ENCODE peak calls at places on chromosomes 5 and 9, in five cellular contexts. V is SJSA1; G is stimulated activated naive CD8-positive, alpha-beta T cell treated with anti-CD3 and anti-CD28 coated beads, Interleukin-15, amount 100 ng/mL, for 72 hours; D is iris pigment epithelial cell; M is activated T-helper 1 cell treated with anti-CD3 and anti-CD28 coated beads, Interleukin-12 subunit alpha, Interleukin-12 subunit beta, Interleukin-2, Interleukin-4 antibody, amounts not matched to agents 30 ng/mL and 10 ng/mL and 1 ng/mL, durations not matched to agents 14 hours and 24 hours and 36 hours. A is an unnamed sample.

GRCh38 chr5:131965826-131966415 is 20.5 kb upstream of the MEIKIN start:
- DNase-seq in G (no peak), M (no peak), D (no peak), V (no peak), A (no peak)

GRCh38 chr9:4382722-4383317 is 83.0 kb upstream of the GLIS3 start:
- DNase-seq in D (peak), M (no peak), V (no peak), G (no peak), A (peak)

GRCh38 chr9:76322810-76323209 is 71.4 kb downstream of the RFK start:
- DNase-seq in M (no peak), D (no peak), V (peak), G (no peak), A (no peak)

GRCh38 chr9:136544549-136545064 is 1.2 kb downstream of the NOTCH1 start:
- DNase-seq in V (no peak), G (peak), D (peak), M (peak), A (no peak)

GRCh38 chr9:129111143-129111761 is at the start of gene PTPA:
- DNase-seq in M (peak), G (peak), D (peak), V (peak), A (peak)

GRCh38 chr5:126965061-126965475 is 65.3 kb downstream of the MARCHF3 start:
- DNase-seq in G (no peak), D (peak), M (no peak), V (no peak), A (no peak)

GRCh38 chr9:112380771-112381181 is 868 bp downstream of the HSDL2 start:
- DNase-seq in G (no peak), D (peak), M (peak), V (no peak), A (peak)

GRCh38 chr5:96463106-96463505 is 30.1 kb upstream of the PCSK1 start:
- DNase-seq in G (no peak), V (no peak), M (no peak), D (peak), A (peak)

GRCh38 chr5:32444191-32444945 is at the start of gene ZFR:
- DNase-seq in G (peak), D (peak), V (peak), M (peak), A (peak)

GRCh38 chr5:81525690-81526089 is 131.8 kb upstream of the ACOT12 start:
- DNase-seq in M (no peak), V (no peak), G (no peak), D (peak), A (no peak)

GRCh38 chr5:55771175-55771655 is 33.4 kb downstream of the DDX4 start:
- DNase-seq in G (no peak), V (no peak), M (no peak), D (peak), A (no peak)

GRCh38 chr5:172688735-172689572 is 47.9 kb downstream of the NEURL1B start:
- DNase-seq in G (peak), D (no peak), V (no peak), M (no peak), A (peak)

GRCh38 chr9:121871431-121872025 is 220.1 kb downstream of the DAB2IP start:
- DNase-seq in D (no peak), G (no peak), M (no peak), V (no peak), A (no peak)

GRCh38 chr5:160423025-160423554 is 1.4 kb downstream of the PTTG1 start:
- DNase-seq in D (no peak), V (no peak), G (no peak), M (no peak), A (peak)

GRCh38 chr9:109254317-109254716 is 66.5 kb downstream of the EPB41L4B start:
- DNase-seq in G (no peak), M (no peak), V (no peak), D (peak), A (no peak)

GRCh38 chr9:124220551-124221451 is 36.9 kb upstream of the NEK6 start:
- DNase-seq in D (peak), G (no peak), V (no peak), M (no peak), A (peak)

GRCh38 chr5:84729326-84729725 is 344.6 kb upstream of the EDIL3 start:
- DNase-seq in D (peak), M (no peak), V (no peak), G (no peak), A (no peak)

GRCh38 chr5:125196479-125197183 is 450.2 kb upstream of the ZNF608 start:
- DNase-seq in V (no peak), D (no peak), G (no peak), M (no peak), A (no peak)

GRCh38 chr9:68640421-68641089 is 64.5 kb upstream of the PIP5K1B start:
- DNase-seq in V (no peak), M (no peak), G (no peak), D (no peak), A (no peak)

GRCh38 chr5:8930021-8930420 is 615.9 kb downstream of the SEMA5A start:
- DNase-seq in V (no peak), M (no peak), G (no peak), D (no peak), A (no peak)

GRCh38 chr9:138049779-138050471 is 172.3 kb downstream of the CACNA1B start:
- DNase-seq in V (peak), D (no peak), G (no peak), M (no peak), A (no peak)

GRCh38 chr9:99241106-99241505 is 19.0 kb downstream of the SEC61B start:
- DNase-seq in V (no peak), G (no peak), M (no peak), D (no peak), A (no peak)

GRCh38 chr5:1008451-1009358 is at the start of gene NKD2:
- DNase-seq in G (peak), D (no peak), V (peak), M (peak), A (peak)

A was measured in NCI-H510A treated with DMSO at 0.1 percent for 48 hours.